ENCODE peak calls at places on chromosomes 12 and 14, in eight cellular contexts. One of them, this sample, is unnamed.

GRCh38 chr12:54602661-54603060 is 14.2 kb upstream of the PPP1R1A start:
- DNase-seq in GM12865: no peak
- DNase-seq in PC-9: no peak
- DNase-seq in naive thymus-derived CD4-positive, alpha-beta T cell: no peak
- DNase-seq in AML-193: no peak
- DNase-seq in activated CD4-positive, CD25-positive, alpha-beta regulatory T cell: no peak
- DNase-seq in stimulated activated CD8-positive, alpha-beta memory T cell treated with anti-CD3 and anti-CD28 coated beads, Interleukin-2, amount 100 ng/mL, for 48 hours: no peak
- DNase-seq in activated naive CD4-positive, alpha-beta T cell treated with Interleukin-2 at 50 U/mL for 16 hours: no peak
- DNase-seq in this sample: no peak

GRCh38 chr12:132161046-132161781 is 17.0 kb downstream of the NOC4L start:
- DNase-seq in GM12865: no peak
- DNase-seq in naive thymus-derived CD4-positive, alpha-beta T cell: no peak
- DNase-seq in stimulated activated CD8-positive, alpha-beta memory T cell treated with anti-CD3 and anti-CD28 coated beads, Interleukin-2, amount 100 ng/mL, for 48 hours: no peak
- DNase-seq in PC-9: no peak
- DNase-seq in activated naive CD4-positive, alpha-beta T cell treated with Interleukin-2 at 50 U/mL for 16 hours: no peak
- DNase-seq in activated CD4-positive, CD25-positive, alpha-beta regulatory T cell: no peak
- DNase-seq in AML-193: no peak
- DNase-seq in this sample: no peak

GRCh38 chr12:39199371-39199770 is 243.5 kb downstream of the KIF21A start:
- DNase-seq in AML-193: no peak
- DNase-seq in activated naive CD4-positive, alpha-beta T cell treated with Interleukin-2 at 50 U/mL for 16 hours: no peak
- DNase-seq in stimulated activated CD8-positive, alpha-beta memory T cell treated with anti-CD3 and anti-CD28 coated beads, Interleukin-2, amount 100 ng/mL, for 48 hours: no peak
- DNase-seq in activated CD4-positive, CD25-positive, alpha-beta regulatory T cell: no peak
- DNase-seq in naive thymus-derived CD4-positive, alpha-beta T cell: no peak
- DNase-seq in GM12865: no peak
- DNase-seq in PC-9: no peak
- DNase-seq in this sample: no peak

GRCh38 chr12:91985002-91985767 is 160.5 kb downstream of the BTG1 start:
- DNase-seq in stimulated activated CD8-positive, alpha-beta memory T cell treated with anti-CD3 and anti-CD28 coated beads, Interleukin-2, amount 100 ng/mL, for 48 hours: no peak
- DNase-seq in activated naive CD4-positive, alpha-beta T cell treated with Interleukin-2 at 50 U/mL for 16 hours: no peak
- DNase-seq in GM12865: no peak
- DNase-seq in activated CD4-positive, CD25-positive, alpha-beta regulatory T cell: no peak
- DNase-seq in naive thymus-derived CD4-positive, alpha-beta T cell: no peak
- DNase-seq in PC-9: no peak
- DNase-seq in AML-193: no peak
- DNase-seq in this sample: no peak

GRCh38 chr14:79855789-79856188 is 355.5 kb downstream of the DIO2 start:
- DNase-seq in activated CD4-positive, CD25-positive, alpha-beta regulatory T cell: no peak
- DNase-seq in naive thymus-derived CD4-positive, alpha-beta T cell: no peak
- DNase-seq in stimulated activated CD8-positive, alpha-beta memory T cell treated with anti-CD3 and anti-CD28 coated beads, Interleukin-2, amount 100 ng/mL, for 48 hours: no peak
- DNase-seq in activated naive CD4-positive, alpha-beta T cell treated with Interleukin-2 at 50 U/mL for 16 hours: no peak
- DNase-seq in GM12865: no peak
- DNase-seq in PC-9: no peak
- DNase-seq in AML-193: no peak
- DNase-seq in this sample: no peak

GRCh38 chr14:68506645-68507405 is 286.0 kb downstream of the ZFP36L1 start:
- DNase-seq in GM12865: peak
- DNase-seq in stimulated activated CD8-positive, alpha-beta memory T cell treated with anti-CD3 and anti-CD28 coated beads, Interleukin-2, amount 100 ng/mL, for 48 hours: no peak
- DNase-seq in naive thymus-derived CD4-positive, alpha-beta T cell: peak
- DNase-seq in activated CD4-positive, CD25-positive, alpha-beta regulatory T cell: no peak
- DNase-seq in AML-193: no peak
- DNase-seq in activated naive CD4-positive, alpha-beta T cell treated with Interleukin-2 at 50 U/mL for 16 hours: peak
- DNase-seq in PC-9: peak
- DNase-seq in this sample: no peak

GRCh38 chr14:71485833-71486232 is 446.4 kb upstream of the RGS6 start:
- DNase-seq in GM12865: no peak
- DNase-seq in naive thymus-derived CD4-positive, alpha-beta T cell: no peak
- DNase-seq in stimulated activated CD8-positive, alpha-beta memory T cell treated with anti-CD3 and anti-CD28 coated beads, Interleukin-2, amount 100 ng/mL, for 48 hours: no peak
- DNase-seq in AML-193: no peak
- DNase-seq in PC-9: no peak
- DNase-seq in activated CD4-positive, CD25-positive, alpha-beta regulatory T cell: no peak
- DNase-seq in activated naive CD4-positive, alpha-beta T cell treated with Interleukin-2 at 50 U/mL for 16 hours: no peak
- DNase-seq in this sample: no peak

GRCh38 chr14:74875941-74876913 is at the start of gene PROX2:
- DNase-seq in GM12865: no peak
- DNase-seq in activated CD4-positive, CD25-positive, alpha-beta regulatory T cell: no peak
- DNase-seq in activated naive CD4-positive, alpha-beta T cell treated with Interleukin-2 at 50 U/mL for 16 hours: peak
- DNase-seq in stimulated activated CD8-positive, alpha-beta memory T cell treated with anti-CD3 and anti-CD28 coated beads, Interleukin-2, amount 100 ng/mL, for 48 hours: no peak
- DNase-seq in AML-193: peak
- DNase-seq in PC-9: no peak
- DNase-seq in naive thymus-derived CD4-positive, alpha-beta T cell: no peak
- DNase-seq in this sample: no peak

GRCh38 chr12:122858171-122858570 is 22.9 kb downstream of the HIP1R start:
- DNase-seq in AML-193: no peak
- DNase-seq in PC-9: no peak
- DNase-seq in GM12865: no peak
- DNase-seq in activated CD4-positive, CD25-positive, alpha-beta regulatory T cell: no peak
- DNase-seq in naive thymus-derived CD4-positive, alpha-beta T cell: no peak
- DNase-seq in activated naive CD4-positive, alpha-beta T cell treated with Interleukin-2 at 50 U/mL for 16 hours: no peak
- DNase-seq in stimulated activated CD8-positive, alpha-beta memory T cell treated with anti-CD3 and anti-CD28 coated beads, Interleukin-2, amount 100 ng/mL, for 48 hours: no peak
- DNase-seq in this sample: no peak

GRCh38 chr12:110135806-110136205 is 11.6 kb downstream of the IFT81 start:
- DNase-seq in PC-9: no peak
- DNase-seq in naive thymus-derived CD4-positive, alpha-beta T cell: no peak
- DNase-seq in AML-193: no peak
- DNase-seq in activated CD4-positive, CD25-positive, alpha-beta regulatory T cell: no peak
- DNase-seq in activated naive CD4-positive, alpha-beta T cell treated with Interleukin-2 at 50 U/mL for 16 hours: no peak
- DNase-seq in stimulated activated CD8-positive, alpha-beta memory T cell treated with anti-CD3 and anti-CD28 coated beads, Interleukin-2, amount 100 ng/mL, for 48 hours: no peak
- DNase-seq in GM12865: no peak
- DNase-seq in this sample: no peak

GRCh38 chr14:38150075-38150474 is 57.6 kb upstream of the SSTR1 start:
- DNase-seq in GM12865: no peak
- DNase-seq in stimulated activated CD8-positive, alpha-beta memory T cell treated with anti-CD3 and anti-CD28 coated beads, Interleukin-2, amount 100 ng/mL, for 48 hours: no peak
- DNase-seq in naive thymus-derived CD4-positive, alpha-beta T cell: no peak
- DNase-seq in activated naive CD4-positive, alpha-beta T cell treated with Interleukin-2 at 50 U/mL for 16 hours: no peak
- DNase-seq in AML-193: no peak
- DNase-seq in PC-9: no peak
- DNase-seq in activated CD4-positive, CD25-positive, alpha-beta regulatory T cell: no peak
- DNase-seq in this sample: no peak

GRCh38 chr14:75418779-75419768 is 8.7 kb upstream of the JDP2 start:
- DNase-seq in AML-193: peak
- DNase-seq in stimulated activated CD8-positive, alpha-beta memory T cell treated with anti-CD3 and anti-CD28 coated beads, Interleukin-2, amount 100 ng/mL, for 48 hours: peak
- DNase-seq in GM12865: peak
- DNase-seq in activated CD4-positive, CD25-positive, alpha-beta regulatory T cell: no peak
- DNase-seq in naive thymus-derived CD4-positive, alpha-beta T cell: peak
- DNase-seq in PC-9: no peak
- DNase-seq in activated naive CD4-positive, alpha-beta T cell treated with Interleukin-2 at 50 U/mL for 16 hours: peak
- DNase-seq in this sample: no peak

GRCh38 chr12:75684678-75685620 is 173.5 kb upstream of the KRR1 start:
- DNase-seq in GM12865: no peak
- DNase-seq in stimulated activated CD8-positive, alpha-beta memory T cell treated with anti-CD3 and anti-CD28 coated beads, Interleukin-2, amount 100 ng/mL, for 48 hours: no peak
- DNase-seq in activated naive CD4-positive, alpha-beta T cell treated with Interleukin-2 at 50 U/mL for 16 hours: no peak
- DNase-seq in activated CD4-positive, CD25-positive, alpha-beta regulatory T cell: no peak
- DNase-seq in AML-193: no peak
- DNase-seq in PC-9: no peak
- DNase-seq in naive thymus-derived CD4-positive, alpha-beta T cell: no peak
- DNase-seq in this sample: no peak

This sample was measured in mucosa of gallbladder.